ENCODE peak calls at places on chromosomes 3 and 15, in five cellular contexts. One of them, this sample, is unnamed.
A peak's percentile ranks its signal among the peaks of the same experiment; 100 is the strongest.

GRCh38 chr15:51830279-51830806 is 890 bp downstream of the TMOD3 start:
- DNase-seq in CD8-positive, alpha-beta memory T cell: peak; percentile 7
- DNase-seq in activated CD8-positive, alpha-beta memory T cell treated with anti-CD3 and anti-CD28 coated beads for 4 hours: no peak
- DNase-seq in upper lobe of right lung: no peak
- DNase-seq in NCI-H748 treated with DMSO at 0.1 percent for 48 hours: no peak
- DNase-seq in this sample: no peak

GRCh38 chr3:159821737-159822136 is 166.9 kb upstream of the IL12A start:
- DNase-seq in upper lobe of right lung: no peak
- DNase-seq in activated CD8-positive, alpha-beta memory T cell treated with anti-CD3 and anti-CD28 coated beads for 4 hours: no peak
- DNase-seq in CD8-positive, alpha-beta memory T cell: no peak
- DNase-seq in NCI-H748 treated with DMSO at 0.1 percent for 48 hours: no peak
- DNase-seq in this sample: no peak

GRCh38 chr3:53159415-53160135 is 1.4 kb upstream of the PRKCD start:
- DNase-seq in upper lobe of right lung: no peak
- DNase-seq in CD8-positive, alpha-beta memory T cell: no peak
- DNase-seq in activated CD8-positive, alpha-beta memory T cell treated with anti-CD3 and anti-CD28 coated beads for 4 hours: no peak
- DNase-seq in NCI-H748 treated with DMSO at 0.1 percent for 48 hours: no peak
- DNase-seq in this sample: no peak

GRCh38 chr3:66297917-66298316 is 77.1 kb downstream of the SLC25A26 start:
- DNase-seq in CD8-positive, alpha-beta memory T cell: no peak
- DNase-seq in NCI-H748 treated with DMSO at 0.1 percent for 48 hours: no peak
- DNase-seq in upper lobe of right lung: no peak
- DNase-seq in activated CD8-positive, alpha-beta memory T cell treated with anti-CD3 and anti-CD28 coated beads for 4 hours: no peak
- DNase-seq in this sample: no peak

GRCh38 chr3:138888569-138888968 is 53.8 kb upstream of the PIK3CB start:
- DNase-seq in NCI-H748 treated with DMSO at 0.1 percent for 48 hours: no peak
- DNase-seq in activated CD8-positive, alpha-beta memory T cell treated with anti-CD3 and anti-CD28 coated beads for 4 hours: no peak
- DNase-seq in upper lobe of right lung: no peak
- DNase-seq in CD8-positive, alpha-beta memory T cell: no peak
- DNase-seq in this sample: no peak

GRCh38 chr15:55108858-55109518 is 87.8 kb downstream of the RSL24D1 start:
- DNase-seq in CD8-positive, alpha-beta memory T cell: no peak
- DNase-seq in upper lobe of right lung: peak; percentile 80
- DNase-seq in activated CD8-positive, alpha-beta memory T cell treated with anti-CD3 and anti-CD28 coated beads for 4 hours: no peak
- DNase-seq in NCI-H748 treated with DMSO at 0.1 percent for 48 hours: peak; percentile 34
- DNase-seq in this sample: peak; percentile 62

GRCh38 chr3:108124337-108125150 is 33.7 kb upstream of the CD47 start:
- DNase-seq in NCI-H748 treated with DMSO at 0.1 percent for 48 hours: no peak
- DNase-seq in upper lobe of right lung: no peak
- DNase-seq in activated CD8-positive, alpha-beta memory T cell treated with anti-CD3 and anti-CD28 coated beads for 4 hours: peak; percentile 41
- DNase-seq in CD8-positive, alpha-beta memory T cell: peak; percentile 68
- DNase-seq in this sample: peak; percentile 24

GRCh38 chr3:152260026-152260425 is 8.7 kb upstream of the MBNL1 start:
- DNase-seq in CD8-positive, alpha-beta memory T cell: no peak
- DNase-seq in activated CD8-positive, alpha-beta memory T cell treated with anti-CD3 and anti-CD28 coated beads for 4 hours: no peak
- DNase-seq in NCI-H748 treated with DMSO at 0.1 percent for 48 hours: no peak
- DNase-seq in upper lobe of right lung: no peak
- DNase-seq in this sample: no peak

GRCh38 chr15:67903708-67904107 is 63.9 kb upstream of the RNU6-1 start:
- DNase-seq in upper lobe of right lung: no peak
- DNase-seq in NCI-H748 treated with DMSO at 0.1 percent for 48 hours: no peak
- DNase-seq in CD8-positive, alpha-beta memory T cell: no peak
- DNase-seq in activated CD8-positive, alpha-beta memory T cell treated with anti-CD3 and anti-CD28 coated beads for 4 hours: no peak
- DNase-seq in this sample: no peak

GRCh38 chr15:98916826-98917225 is 90.8 kb downstream of the PGPEP1L start:
- DNase-seq in upper lobe of right lung: no peak
- DNase-seq in NCI-H748 treated with DMSO at 0.1 percent for 48 hours: no peak
- DNase-seq in CD8-positive, alpha-beta memory T cell: no peak
- DNase-seq in activated CD8-positive, alpha-beta memory T cell treated with anti-CD3 and anti-CD28 coated beads for 4 hours: no peak
- DNase-seq in this sample: no peak

GRCh38 chr3:46909535-46910161 is 32.1 kb downstream of the PTH1R start:
- DNase-seq in CD8-positive, alpha-beta memory T cell: peak; percentile 64
- DNase-seq in activated CD8-positive, alpha-beta memory T cell treated with anti-CD3 and anti-CD28 coated beads for 4 hours: peak; percentile 58
- DNase-seq in NCI-H748 treated with DMSO at 0.1 percent for 48 hours: no peak
- DNase-seq in upper lobe of right lung: peak; percentile 89
- DNase-seq in this sample: peak; percentile 55

GRCh38 chr3:115784739-115785571 is 161.6 kb downstream of the GAP43 start:
- DNase-seq in NCI-H748 treated with DMSO at 0.1 percent for 48 hours: peak; percentile 78
- DNase-seq in upper lobe of right lung: no peak
- DNase-seq in activated CD8-positive, alpha-beta memory T cell treated with anti-CD3 and anti-CD28 coated beads for 4 hours: no peak
- DNase-seq in CD8-positive, alpha-beta memory T cell: no peak
- DNase-seq in this sample: no peak

GRCh38 chr15:83848315-83849050 is 194.6 kb downstream of the ADAMTSL3 start:
- DNase-seq in CD8-positive, alpha-beta memory T cell: no peak
- DNase-seq in NCI-H748 treated with DMSO at 0.1 percent for 48 hours: no peak
- DNase-seq in upper lobe of right lung: no peak
- DNase-seq in activated CD8-positive, alpha-beta memory T cell treated with anti-CD3 and anti-CD28 coated beads for 4 hours: no peak
- DNase-seq in this sample: no peak

GRCh38 chr15:71203573-71204444 is 88.5 kb downstream of the THSD4 start:
- DNase-seq in upper lobe of right lung: no peak
- DNase-seq in CD8-positive, alpha-beta memory T cell: no peak
- DNase-seq in activated CD8-positive, alpha-beta memory T cell treated with anti-CD3 and anti-CD28 coated beads for 4 hours: no peak
- DNase-seq in NCI-H748 treated with DMSO at 0.1 percent for 48 hours: peak; percentile 29
- DNase-seq in this sample: no peak

GRCh38 chr15:30783019-30783418 is 120.7 kb upstream of the FAN1 start:
- DNase-seq in NCI-H748 treated with DMSO at 0.1 percent for 48 hours: no peak
- DNase-seq in activated CD8-positive, alpha-beta memory T cell treated with anti-CD3 and anti-CD28 coated beads for 4 hours: no peak
- DNase-seq in CD8-positive, alpha-beta memory T cell: no peak
- DNase-seq in upper lobe of right lung: no peak
- DNase-seq in this sample: no peak

GRCh38 chr15:59294961-59295741 is 77.5 kb downstream of the MYO1E start:
- DNase-seq in CD8-positive, alpha-beta memory T cell: no peak
- DNase-seq in upper lobe of right lung: no peak
- DNase-seq in NCI-H748 treated with DMSO at 0.1 percent for 48 hours: no peak
- DNase-seq in activated CD8-positive, alpha-beta memory T cell treated with anti-CD3 and anti-CD28 coated beads for 4 hours: no peak
- DNase-seq in this sample: no peak

This sample was measured in GDM1.